ENCODE peak calls at places on chromosomes 4 and X, in four cellular contexts. O, Z, Y and R are unnamed samples.
A peak's percentile ranks its signal among the peaks of the same experiment; 100 is the strongest.

GRCh38 chr4:88820723-88821368 is 123.2 kb upstream of the NAP1L5 start:
- DNase-seq in O (no peak), Z (no peak), Y (no peak), R (no peak)

GRCh38 chr4:152979731-152980330 is 43.7 kb downstream of the FHDC1 start:
- DNase-seq in O (no peak), Z (no peak), Y (no peak), R (no peak)

GRCh38 chrX:7146703-7147430 is 645 bp upstream of the STS start:
- DNase-seq in O (no peak), Z (no peak), Y (no peak), R (no peak)

GRCh38 chr4:138248058-138248457 is 5.9 kb upstream of the SLC7A11 start:
- DNase-seq in O (no peak), Z (no peak), Y (no peak), R (no peak)

GRCh38 chr4:23934915-23935314 is 45.1 kb upstream of the PPARGC1A start:
- DNase-seq in O (peak; percentile 64), Z (peak; percentile 71), Y (no peak), R (no peak)

GRCh38 chr4:77593993-77594392 is 11.6 kb upstream of the CXCL13 start:
- DNase-seq in O (no peak), Z (no peak), Y (no peak), R (no peak)

GRCh38 chr4:105988671-105989070 is 93.4 kb downstream of the NPNT start:
- DNase-seq in O (no peak), Z (no peak), Y (no peak), R (no peak)

GRCh38 chr4:26568446-26568994 is 15.4 kb upstream of the TBC1D19 start:
- DNase-seq in O (no peak), Z (no peak), Y (no peak), R (no peak)

GRCh38 chr4:8410641-8411271 is 29.8 kb downstream of the ACOX3 start:
- DNase-seq in O (peak; percentile 57), Z (no peak), Y (no peak), R (no peak)

GRCh38 chrX:18996536-18996935 is 12.6 kb upstream of the PHKA2 start:
- DNase-seq in O (no peak), Z (no peak), Y (no peak), R (no peak)

GRCh38 chrX:9682456-9682855 is 83.2 kb downstream of the GPR143 start:
- DNase-seq in O (no peak), Z (no peak), Y (no peak), R (peak; percentile 15)

GRCh38 chr4:84778041-84778440 is 188.4 kb downstream of the WDFY3 start:
- DNase-seq in O (no peak), Z (no peak), Y (no peak), R (no peak)

GRCh38 chrX:19515615-19516105 is 352 bp upstream of the MAP3K15 start:
- DNase-seq in O (no peak), Z (no peak), Y (no peak), R (no peak)

GRCh38 chr4:14532436-14532835 is 469.8 kb upstream of the CPEB2 start:
- DNase-seq in O (no peak), Z (no peak), Y (no peak), R (no peak)

DNA sequence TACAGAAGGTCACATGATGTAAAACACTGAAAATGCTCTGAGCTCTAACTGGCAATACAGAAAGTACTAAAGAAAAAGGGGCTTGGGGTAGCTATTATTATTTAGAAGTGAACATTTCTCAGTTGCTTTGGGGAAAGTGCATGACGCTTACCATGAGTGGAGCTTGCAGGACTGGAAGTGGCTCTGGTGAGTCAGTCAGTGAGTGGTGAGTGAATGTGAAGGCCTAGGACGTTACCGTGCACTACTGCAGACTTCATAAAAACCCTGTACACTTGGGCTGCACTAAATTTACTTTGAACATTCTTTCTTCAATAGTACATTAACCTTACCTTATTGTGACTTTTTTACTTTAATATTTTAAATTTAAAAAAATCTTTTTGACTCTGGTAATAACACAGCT is 89.3 kb upstream of the ENPP6 start:
- DNase-seq in O (no peak), Z (no peak), Y (no peak), R (no peak)
- H3K27ac ChIP-seq in O (no peak overlapping the region), Z (no peak overlapping the region), Y (no peak overlapping the region), R (no peak overlapping the region)

GRCh38 chr4:71269241-71269640 is 69.6 kb upstream of the SLC4A4 start:
- DNase-seq in O (no peak), Z (no peak), Y (no peak), R (no peak)
- H3K4me3 ChIP-seq in O (no peak overlapping the region), Z (no peak overlapping the region), Y (no peak overlapping the region), R (no peak overlapping the region)

DNA sequence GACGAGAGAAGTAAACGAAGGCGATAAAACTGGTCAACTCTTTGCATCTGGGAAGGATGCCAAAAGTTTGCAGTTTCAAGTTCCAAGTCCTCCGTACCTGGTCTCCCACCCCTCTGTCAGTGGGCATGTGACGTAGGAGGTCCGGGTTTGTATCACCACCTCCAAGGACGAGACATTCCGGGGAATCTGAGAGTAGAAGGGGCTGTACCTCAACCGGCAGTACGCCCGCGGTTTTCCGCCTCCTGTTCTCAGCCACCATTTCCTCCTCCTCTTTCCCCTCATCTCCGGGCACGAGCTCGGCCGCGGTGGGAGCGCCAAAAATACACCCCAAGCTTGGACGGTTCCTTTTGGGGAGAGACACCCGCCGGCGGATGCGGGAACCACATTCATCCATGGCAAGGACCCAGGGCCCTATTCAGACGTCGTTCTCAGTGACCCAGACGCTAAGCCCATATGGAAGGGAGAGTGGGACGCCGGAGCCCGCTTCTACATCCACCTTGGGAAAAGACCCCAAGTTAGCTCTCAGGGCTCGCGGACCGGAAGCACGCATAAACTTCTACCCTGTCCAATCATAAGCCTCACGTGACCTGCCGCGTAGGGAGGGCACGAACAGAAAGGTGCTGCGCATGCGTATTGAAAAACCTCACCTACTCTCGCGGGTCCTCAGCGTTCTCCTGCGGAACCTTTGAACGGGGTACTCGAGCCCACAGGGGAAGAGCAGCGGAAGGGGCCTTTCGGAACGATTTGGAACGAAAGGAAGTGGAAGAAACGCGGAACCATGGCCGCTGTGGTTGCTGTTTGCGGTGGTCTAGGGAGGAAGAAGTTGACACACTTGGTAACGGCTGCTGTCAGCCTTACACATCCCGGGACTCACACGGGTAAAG is at the start of the genes HELQ and MRPS18C:
- DNase-seq in O (peak; percentile 96), Z (peak; percentile 96), Y (peak; percentile 92), R (peak; percentile 97)
- TF ChIP-seq CTCF in O (no peak), Z (peak; percentile 25), Y (peak; percentile 14), R (peak; percentile 24)

GRCh38 chr4:38950159-38950558 is 82.0 kb downstream of the TMEM156 start:
- DNase-seq in O (no peak), Z (no peak), Y (no peak), R (no peak)
- H3K27ac ChIP-seq in O (peak overlapping the region; percentile 80), Z (no peak overlapping the region), Y (no peak overlapping the region), R (no peak overlapping the region)

GRCh38 chr4:2689114-2689513 is 67.0 kb downstream of the TNIP2 start:
- DNase-seq in O (no peak), Z (no peak), Y (no peak), R (no peak)

GRCh38 chr4:2688281-2688680 is 67.9 kb downstream of the TNIP2 start:
- DNase-seq in O (no peak), Z (no peak), Y (no peak), R (no peak)

GRCh38 chr4:2691313-2691712 is 64.8 kb downstream of the TNIP2 start:
- DNase-seq in O (no peak), Z (no peak), Y (no peak), R (no peak)

GRCh38 chr4:2688697-2689096 is 67.4 kb downstream of the TNIP2 start:
- DNase-seq in O (no peak), Z (no peak), Y (no peak), R (no peak)

GRCh38 chr4:2689825-2690700 is 66.1 kb downstream of the TNIP2 start:
- DNase-seq in O (no peak), Z (no peak), Y (no peak), R (peak; percentile 14)
- H3K4me3 ChIP-seq in O (no peak overlapping the region), Z (no peak overlapping the region), Y (no peak overlapping the region), R (no peak overlapping the region)